ENCODE peak calls at places on chromosomes 6 and 20, in seven cellular contexts. B, O, L, F, S, Y and A are unnamed samples.
A peak's percentile ranks its signal among the peaks of the same experiment; 100 is the strongest.

GRCh38 chr6:10210052-10210451 is 204.8 kb downstream of the TFAP2A start:
- DNase-seq in B (no peak), O (peak; percentile 81), L (no peak), F (no peak), S (no peak), Y (peak; percentile 51), A (no peak)

GRCh38 chr6:13573669-13574110 is 711 bp upstream of the SIRT5 start:
- DNase-seq in B (no peak), O (peak; percentile 65), L (no peak), F (no peak), S (peak; percentile 59), Y (peak; percentile 61), A (peak; percentile 40)

GRCh38 chr6:68876792-68877493 is 241.9 kb downstream of the ADGRB3 start:
- DNase-seq in B (peak; percentile 11), O (no peak), L (no peak), F (no peak), S (peak; percentile 3), Y (no peak), A (peak; percentile 8)

GRCh38 chr6:131038612-131039344 is 24.3 kb downstream of the EPB41L2 start:
- DNase-seq in B (no peak), O (no peak), L (no peak), F (no peak), S (peak; percentile 7), Y (no peak), A (no peak)

GRCh38 chr6:156396068-156396771 is 381.0 kb upstream of the ARID1B start:
- DNase-seq in B (no peak), O (no peak), L (no peak), F (no peak), S (no peak), Y (no peak), A (peak; percentile 90)

GRCh38 chr20:56433880-56434255 is 21.8 kb downstream of the CASS4 start:
- DNase-seq in B (no peak), O (peak; percentile 57), L (no peak), F (no peak), S (peak; percentile 58), Y (no peak), A (no peak)

GRCh38 chr6:165556116-165556843 is 106.8 kb downstream of the PDE10A start:
- DNase-seq in B (no peak), O (peak; percentile 25), L (no peak), F (no peak), S (no peak), Y (no peak), A (peak; percentile 14)

GRCh38 chr6:56549014-56549413 is 93.7 kb downstream of the DST start:
- DNase-seq in B (no peak), O (no peak), L (no peak), F (no peak), S (no peak), Y (no peak), A (no peak)

GRCh38 chr20:18737140-18737539 is 76.4 kb upstream of the SCP2D1 start:
- DNase-seq in B (no peak), O (no peak), L (no peak), F (no peak), S (no peak), Y (no peak), A (no peak)

GRCh38 chr20:15278041-15278440 is 940.6 kb upstream of the FLRT3 start:
- DNase-seq in B (no peak), O (no peak), L (no peak), F (no peak), S (no peak), Y (no peak), A (no peak)

GRCh38 chr6:104186836-104187235 is 672.9 kb downstream of the HACE1 start:
- DNase-seq in B (no peak), O (no peak), L (no peak), F (no peak), S (no peak), Y (no peak), A (no peak)

GRCh38 chr20:51183443-51183842 is 160.5 kb upstream of the KCNG1 start:
- DNase-seq in B (no peak), O (peak; percentile 42), L (no peak), F (no peak), S (no peak), Y (no peak), A (no peak)